ENCODE peak calls at places on chromosomes 3 and 15, in five cellular contexts. O is IMR-90, D is testis, M is tibial nerve, X is heart left ventricle. A is an unnamed sample.
A peak's percentile ranks its signal among the peaks of the same experiment; 100 is the strongest.

GRCh38 chr15:90667063-90667754 is 49.9 kb upstream of the BLM start:
- DNase-seq in D (no peak), X (no peak), M (no peak), O (no peak), A (no peak)

GRCh38 chr3:129077222-129077621 is 16.6 kb downstream of the GP9 start:
- DNase-seq in M (no peak), D (no peak), X (no peak), O (peak; percentile 80), A (no peak)

GRCh38 chr3:138289260-138289659 is 40.4 kb downstream of the NME9 start:
- DNase-seq in D (no peak), M (no peak), X (no peak), O (no peak), A (no peak)

GRCh38 chr15:35595656-35596055 is 49.7 kb upstream of the DPH6 start:
- DNase-seq in M (no peak), D (no peak), X (no peak), O (no peak), A (no peak)

GRCh38 chr3:138461696-138462295 is 27.4 kb downstream of the ESYT3 start:
- DNase-seq in X (no peak), O (no peak), D (peak; percentile 8), M (no peak), A (no peak)

GRCh38 chr15:53462631-53463030 is 296.8 kb downstream of the WDR72 start:
- DNase-seq in X (no peak), D (no peak), O (no peak), M (no peak), A (no peak)

GRCh38 chr3:97996988-97997387 is 24.8 kb upstream of the RIOX2 start:
- DNase-seq in D (no peak), M (no peak), O (no peak), X (no peak), A (no peak)

GRCh38 chr3:27554706-27555105 is 70.5 kb upstream of the SLC4A7 start:
- DNase-seq in D (no peak), X (no peak), O (no peak), M (no peak), A (no peak)

GRCh38 chr3:194130807-194131589 is 5.0 kb upstream of the HES1 start:
- DNase-seq in M (no peak), X (no peak), D (no peak), O (no peak), A (peak; percentile 70)

GRCh38 chr3:105747056-105747455 is 121.8 kb downstream of the CBLB start:
- DNase-seq in M (no peak), D (no peak), X (no peak), O (peak; percentile 44), A (no peak)

DNA sequence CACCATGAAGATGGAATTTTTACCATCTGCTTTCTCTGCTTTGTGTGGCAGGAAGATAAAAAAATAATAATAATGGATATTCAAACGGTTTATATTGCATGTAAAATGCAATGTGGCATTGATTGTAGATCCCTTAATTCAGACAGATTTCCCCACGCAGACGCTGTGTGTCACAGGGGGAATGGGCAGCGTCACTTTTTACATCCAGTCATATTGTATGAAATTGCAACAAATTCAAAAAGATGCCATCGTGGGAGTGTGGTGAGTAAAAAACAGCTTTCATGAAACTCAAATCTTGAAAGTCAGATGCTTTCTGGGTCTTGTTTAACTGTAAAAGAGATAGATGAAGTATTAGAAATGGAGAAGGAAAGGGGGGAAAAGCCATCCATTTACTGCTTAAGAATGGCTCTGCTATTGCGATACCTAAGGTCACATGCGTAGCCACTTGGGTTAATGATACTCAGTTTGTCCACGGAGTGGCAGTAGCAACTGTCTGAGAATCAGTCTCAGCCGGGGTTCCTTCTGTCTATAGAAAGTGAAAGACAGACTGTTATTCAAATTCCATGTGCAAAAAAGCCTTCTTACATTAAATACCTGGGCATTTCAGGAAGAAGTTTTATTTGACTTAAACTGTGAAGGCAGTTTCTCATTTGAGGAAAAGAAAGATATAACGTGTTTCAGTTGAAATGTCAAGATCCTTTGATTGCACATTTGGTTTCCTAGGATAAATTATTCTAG is 28.5 kb downstream of the BTD start:
- DNase-seq in D (peak; percentile 78), M (no peak), X (peak; percentile 57), O (peak; percentile 89), A (peak; percentile 63)
- H3K4me3 ChIP-seq in D (no peak overlapping the region), M (peak overlapping the region; percentile 31), X (no peak overlapping the region), O (peak overlapping the region; percentile 46), A (peak overlapping the region; percentile 26)

DNA sequence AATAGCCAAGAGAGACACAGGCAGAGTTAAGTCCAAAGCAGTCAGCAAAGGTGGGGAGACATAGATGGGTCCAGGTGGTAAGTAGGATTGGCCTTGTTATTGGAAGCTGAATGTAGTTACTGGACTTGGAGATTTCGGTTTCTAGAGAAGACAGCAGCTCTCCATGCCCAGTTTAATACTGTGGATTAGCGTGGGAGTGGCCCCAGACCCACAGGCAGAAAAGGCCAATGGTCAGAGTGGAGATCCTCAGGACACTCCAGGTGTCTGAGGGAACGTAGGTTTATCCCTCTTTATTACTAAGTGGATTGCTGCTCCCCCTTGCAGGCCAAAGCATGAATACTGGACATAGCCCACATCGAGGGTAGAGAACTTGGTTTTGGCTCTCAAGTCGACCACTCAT is 225.4 kb upstream of the TPRG1 start:
- DNase-seq in X (no peak), M (no peak), D (no peak), O (no peak), A (no peak)
- H3K4me1 ChIP-seq in X (peaks cover 58% of the 10 kb centered on the region), M (peaks cover 38% of the 10 kb centered on the region), D (peaks cover 40% of the 10 kb centered on the region), O (peaks cover 17% of the 10 kb centered on the region), A (peaks cover 36% of the 10 kb centered on the region)

DNA sequence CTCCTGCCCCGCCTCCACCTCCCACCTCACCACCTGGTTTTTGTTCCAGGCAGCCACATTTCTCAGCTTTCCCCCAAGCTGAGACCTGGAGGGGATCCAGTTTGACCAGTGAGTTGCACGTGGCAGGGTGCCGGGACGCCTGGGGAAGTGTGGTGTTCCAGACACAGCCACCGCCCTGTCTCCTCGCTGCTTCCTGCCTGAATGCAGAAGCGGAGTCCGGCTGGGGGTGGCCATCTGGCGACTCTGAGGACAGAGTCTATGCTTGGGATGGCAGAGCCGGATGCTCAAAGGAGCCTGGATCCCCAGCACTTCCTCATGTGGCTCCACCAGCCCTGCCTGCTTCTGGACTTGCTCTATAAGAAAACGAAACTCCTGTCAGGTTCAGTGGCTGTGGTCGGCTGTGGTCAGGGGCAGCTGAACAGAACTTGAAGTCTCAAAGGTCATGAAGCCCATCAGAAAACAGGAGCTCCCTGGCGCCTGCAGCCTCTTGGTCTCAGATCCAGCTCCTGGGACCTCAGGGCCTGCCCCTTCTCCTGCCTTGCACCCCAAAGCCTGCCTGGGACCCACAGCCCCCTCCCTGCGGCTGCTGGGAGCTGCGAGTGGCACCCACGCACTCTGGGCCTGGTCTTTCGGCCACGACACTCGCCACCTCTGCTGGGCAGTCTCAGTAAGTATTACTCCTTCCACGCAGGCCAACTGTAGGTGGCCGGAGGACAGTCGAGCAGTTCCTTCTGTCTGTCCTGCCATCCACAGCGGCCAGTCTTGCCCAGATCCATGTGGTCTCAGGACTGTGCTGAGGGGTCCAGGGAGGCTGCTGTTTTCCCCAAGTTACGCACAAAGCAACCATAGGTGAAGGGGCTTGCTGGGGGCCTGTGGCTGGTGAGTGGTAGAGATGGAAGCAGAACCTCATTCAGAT is 112.8 kb upstream of the MEF2A start:
- DNase-seq in M (peak; percentile 60), O (peak; percentile 18), D (peak; percentile 66), X (peak; percentile 91), A (peak; percentile 83)
- TF ChIP-seq POLR2A in M (no peak), O (no peak), D (no peak), X (no peak), A (no peak)

GRCh38 chr15:101203607-101204006 is 48.2 kb downstream of the CHSY1 start:
- DNase-seq in O (no peak), D (no peak), M (no peak), X (no peak), A (no peak)

GRCh38 chr15:101203029-101203428 is 48.8 kb downstream of the CHSY1 start:
- DNase-seq in O (no peak), D (no peak), X (no peak), M (no peak), A (no peak)

GRCh38 chr15:101204744-101205535 is 46.9 kb downstream of the CHSY1 start:
- DNase-seq in O (peak; percentile 61), X (no peak), M (no peak), D (no peak), A (no peak)

GRCh38 chr15:101207867-101208288 is 44.0 kb downstream of the CHSY1 start:
- DNase-seq in M (no peak), X (no peak), O (peak; percentile 86), D (no peak), A (peak; percentile 42)

GRCh38 chr15:101206173-101206572 is 45.7 kb downstream of the CHSY1 start:
- DNase-seq in O (peak; percentile 95), D (no peak), M (no peak), X (no peak), A (no peak)
- H3K4me3 ChIP-seq in O (peak overlapping the region; percentile 6), D (no peak overlapping the region), M (no peak overlapping the region), X (no peak overlapping the region), A (no peak overlapping the region)

GRCh38 chr3:102571985-102572384 is 137.2 kb downstream of the ZPLD1 start:
- DNase-seq in M (no peak), D (no peak), X (no peak), O (no peak), A (no peak)
- H3K4me1 ChIP-seq in M (no peaks in the 10 kb centered on the region), D (no peaks in the 10 kb centered on the region), X (no peaks in the 10 kb centered on the region), O (no peaks in the 10 kb centered on the region), A (no peaks in the 10 kb centered on the region)

GRCh38 chr3:14235896-14236295 is 57.3 kb downstream of the LSM3 start:
- DNase-seq in M (no peak), X (peak; percentile 87), D (no peak), O (no peak), A (no peak)

GRCh38 chr3:14234197-14235002 is 55.8 kb downstream of the LSM3 start:
- DNase-seq in D (peak; percentile 42), X (peak; percentile 56), O (peak; percentile 50), M (peak; percentile 51), A (peak; percentile 64)

GRCh38 chr3:14238356-14238755 is 59.7 kb downstream of the LSM3 start:
- DNase-seq in D (no peak), X (no peak), M (no peak), O (no peak), A (no peak)

GRCh38 chr3:14237431-14237830 is 58.8 kb downstream of the LSM3 start:
- DNase-seq in M (no peak), X (peak; percentile 48), D (peak; percentile 73), O (no peak), A (no peak)

DNA sequence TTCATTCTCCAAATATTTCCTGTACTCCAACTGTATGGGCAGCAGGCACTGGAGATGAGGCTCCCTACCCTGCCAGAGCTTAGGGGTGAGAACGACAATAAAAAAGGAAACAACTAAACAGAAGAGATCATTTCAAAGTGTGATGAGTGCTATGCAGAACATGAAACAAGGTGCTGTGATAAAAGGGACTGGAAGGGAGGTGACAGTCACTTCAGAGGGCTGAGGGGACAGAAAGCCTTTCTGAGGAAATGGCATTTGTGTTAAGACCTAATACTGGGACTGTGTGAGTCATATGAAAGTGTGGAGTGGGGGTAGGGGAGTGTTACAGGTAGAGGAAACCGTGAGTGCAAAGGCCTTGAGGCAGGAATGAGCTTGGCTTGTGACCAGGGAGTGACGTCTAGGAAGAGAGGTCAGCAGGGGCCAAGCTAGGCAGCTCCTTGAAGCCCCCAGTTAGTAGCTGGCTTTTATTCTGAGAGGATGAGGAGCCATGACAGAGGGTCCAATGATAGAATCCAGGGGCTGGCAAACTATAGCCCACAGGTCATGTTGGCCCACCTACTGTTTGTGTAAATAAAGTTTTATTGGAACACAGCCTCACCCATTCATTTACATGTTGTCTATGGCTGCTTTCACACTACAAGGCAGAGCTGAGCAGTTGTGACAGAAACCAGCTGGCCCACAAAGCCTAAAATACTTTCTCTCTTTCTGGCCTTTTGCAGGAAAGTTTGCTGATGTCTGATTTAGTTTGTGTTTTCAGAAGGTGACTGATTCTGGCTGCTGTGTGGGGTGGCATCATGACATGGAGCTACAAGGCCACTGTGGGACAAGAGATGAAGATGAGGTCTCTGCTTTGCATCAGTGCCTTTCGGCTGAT is 56.6 kb downstream of the LSM3 start:
- DNase-seq in O (no peak), M (no peak), X (no peak), D (no peak), A (peak; percentile 44)
- TF ChIP-seq POLR2A in O (no peak), M (no peak), X (no peak), D (no peak), A (no peak)

GRCh38 chr15:58538901-58539300 is 107.1 kb downstream of the LIPC start:
- DNase-seq in M (no peak), D (no peak), O (no peak), X (no peak), A (no peak)
- H3K4me3 ChIP-seq in M (no peak overlapping the region), D (no peak overlapping the region), O (no peak overlapping the region), X (no peak overlapping the region), A (no peak overlapping the region)